ENCODE peak calls at places on chromosomes 1 and 21, in four cellular contexts. R is SK-N-SH, Y is GM12878, S is HepG2. X is an unnamed sample.

GRCh38 chr1:64514197-64514765 is 44.4 kb downstream of the CACHD1 start:
- DNase-seq in Y (no peak), S (no peak), R (no peak), X (no peak)

GRCh38 chr1:6770727-6771567 is 14.3 kb upstream of the CAMTA1 start:
- DNase-seq in Y (no peak), S (peak; percentile 37), R (peak; percentile 36), X (no peak)

GRCh38 chr1:225908773-225909172 is 15.3 kb downstream of the PYCR2 start:
- DNase-seq in R (no peak), S (no peak), Y (no peak), X (no peak)

GRCh38 chr1:23167353-23168078 is 1.1 kb downstream of the LUZP1 start:
- DNase-seq in Y (no peak), R (peak; percentile 88), S (peak; percentile 50), X (no peak)

GRCh38 chr1:165943198-165943597 is 115.8 kb downstream of the UCK2 start:
- DNase-seq in Y (no peak), S (no peak), R (no peak), X (peak; percentile 4)

GRCh38 chr1:36572142-36572715 is 89.5 kb upstream of the CSF3R start:
- DNase-seq in Y (no peak), R (no peak), S (no peak), X (no peak)

GRCh38 chr21:34570315-34570714 is 44.6 kb downstream of the RCAN1 start:
- DNase-seq in Y (no peak), R (no peak), S (no peak), X (no peak)

GRCh38 chr1:6991271-6991670 is 206.0 kb downstream of the CAMTA1 start:
- DNase-seq in S (no peak), Y (no peak), R (no peak), X (peak; percentile 13)

GRCh38 chr1:98323906-98324358 is 337.6 kb upstream of the SNX7 start:
- DNase-seq in Y (no peak), S (no peak), R (no peak), X (peak; percentile 35)

GRCh38 chr1:30950053-30950452 is 41.5 kb upstream of the SDC3 start:
- DNase-seq in S (no peak), R (no peak), Y (no peak), X (no peak)

DNA sequence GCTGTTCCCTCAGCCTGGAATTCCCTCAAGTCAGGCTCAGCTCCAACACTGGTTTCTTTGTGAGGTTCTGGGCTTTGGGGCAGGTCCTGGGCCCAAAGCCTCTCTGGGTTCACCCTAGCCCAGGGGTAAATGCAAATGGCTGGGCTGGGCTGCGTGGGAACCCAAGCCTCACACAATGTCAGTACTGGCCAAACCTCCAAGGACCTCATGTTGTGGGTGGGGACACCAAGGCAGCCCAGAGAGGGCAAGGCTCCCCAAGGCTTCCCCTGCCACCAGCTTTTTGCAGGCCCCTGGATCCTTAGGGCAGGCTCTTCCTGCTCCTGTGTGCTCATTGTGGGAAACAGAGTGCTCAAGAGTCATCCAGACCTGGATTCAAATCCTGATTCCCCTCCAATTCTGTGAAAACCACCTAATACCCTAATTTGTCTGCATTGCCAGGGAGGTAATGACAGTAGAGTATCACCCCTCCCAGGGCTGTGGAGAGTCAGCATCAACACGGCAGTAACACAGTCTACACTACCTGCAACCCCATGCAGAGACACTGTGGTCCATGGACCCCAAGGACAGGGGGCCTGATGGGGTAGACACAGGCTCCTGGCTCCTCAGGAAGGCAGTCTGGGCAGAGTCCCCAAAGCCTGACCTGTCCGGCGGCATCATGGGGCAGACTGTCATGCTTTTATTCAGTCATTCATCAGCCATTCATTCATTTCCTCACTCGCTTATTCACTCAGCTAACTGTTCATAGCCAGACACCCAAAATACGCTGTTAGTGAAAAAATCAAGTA is 85.7 kb downstream of the DMRTB1 start:
- DNase-seq in Y (no peak), R (peak; percentile 16), S (no peak), X (no peak)
- TF ChIP-seq PBX3 in Y (no peak), R (no peak), S (no peak), X (no peak)

DNA sequence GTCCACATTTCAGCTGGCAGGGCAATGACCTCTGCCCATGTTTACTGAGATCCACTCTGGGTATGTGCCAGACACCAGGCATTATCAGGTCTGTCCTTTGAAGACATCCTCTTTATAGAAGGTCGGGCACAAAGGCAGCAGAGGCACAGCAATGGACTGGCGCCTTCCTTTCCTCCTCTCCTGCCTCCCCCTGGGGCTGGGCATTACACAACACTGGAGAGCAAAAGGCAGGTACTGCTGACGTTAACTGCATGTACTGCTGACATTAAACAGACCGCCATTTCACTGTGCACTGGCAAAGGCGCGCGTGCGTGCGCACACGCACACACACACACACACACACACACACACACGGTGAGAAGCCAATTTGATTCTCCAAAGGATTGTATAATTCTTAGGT is 2.0 kb upstream of the UBXN10 start:
- DNase-seq in R (peak; percentile 43), S (peak; percentile 35), Y (no peak), X (no peak)
- TF ChIP-seq PBX3 in R (no peak), S (no peak), Y (no peak), X (no peak)

GRCh38 chr1:174262747-174263241 is 103.5 kb downstream of the RABGAP1L start:
- DNase-seq in Y (peak; percentile 11), S (peak; percentile 46), R (peak; percentile 62), X (peak; percentile 53)

DNA sequence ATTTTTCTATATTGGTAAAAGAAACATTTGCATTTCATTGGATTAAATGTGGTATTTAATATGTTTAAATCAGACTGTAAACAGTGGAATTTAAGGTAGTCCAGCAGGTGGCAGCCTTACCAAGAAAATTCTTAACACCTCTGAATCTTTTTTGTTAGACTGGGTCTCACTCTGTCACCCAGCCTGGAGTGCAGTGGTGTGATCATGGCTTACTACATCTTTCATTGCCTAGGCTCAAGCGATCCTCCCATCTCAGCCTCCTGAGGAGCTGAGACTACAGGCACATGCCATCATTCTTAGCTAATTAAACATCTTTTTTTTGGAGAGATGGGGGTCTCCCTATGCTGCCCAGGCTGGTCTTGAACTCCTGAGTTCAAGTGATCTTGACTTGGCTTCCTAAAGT is 98.8 kb downstream of the RABGAP1L start:
- DNase-seq in S (peak; percentile 45), Y (no peak), R (peak; percentile 36), X (peak; percentile 53)
- TF ChIP-seq PBX3 in S (no peak), Y (no peak), R (no peak), X (no peak)

GRCh38 chr1:52554756-52555155 is 1.9 kb upstream of the TUT4 start:
- DNase-seq in S (peak; percentile 21), R (no peak), Y (no peak), X (no peak)
- TF ChIP-seq PBX3 in S (no peak), R (no peak), Y (no peak), X (no peak)

DNA sequence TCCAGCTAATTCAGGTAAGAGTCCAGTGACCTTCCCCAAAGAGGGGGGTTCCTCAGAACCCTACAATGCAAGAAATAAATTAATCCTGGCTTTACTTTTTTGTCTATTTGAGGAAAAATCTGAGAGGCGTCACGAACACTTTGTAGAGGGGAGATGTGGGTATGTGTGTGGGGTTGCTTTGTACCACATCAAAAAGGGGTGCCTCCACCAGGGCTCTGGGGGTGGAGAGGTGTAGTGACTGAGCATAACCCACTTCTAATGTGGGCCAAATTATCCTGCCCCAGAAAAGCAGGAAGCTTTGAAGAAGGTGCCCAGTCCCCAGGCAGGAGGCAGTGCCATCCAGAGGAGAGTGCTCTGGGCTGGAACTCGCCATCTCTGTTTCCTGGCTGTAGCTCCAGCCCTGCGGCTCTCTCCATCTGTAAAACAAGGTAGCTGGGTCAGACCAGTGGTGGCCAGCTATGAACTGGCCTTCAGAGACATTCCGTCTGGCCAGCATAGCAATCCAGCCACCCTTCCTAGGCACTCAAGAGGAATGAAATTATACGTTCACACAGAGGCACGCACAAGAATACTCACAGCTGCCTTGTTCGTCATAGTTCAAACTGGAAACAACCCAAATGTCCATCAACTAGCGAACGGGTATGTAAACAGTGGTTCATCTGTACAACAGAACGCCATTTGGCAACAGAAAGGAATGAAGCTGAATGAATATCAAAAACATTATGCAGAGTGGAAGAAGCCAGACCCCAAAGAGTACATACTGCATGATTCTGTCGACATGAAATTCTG is 45.4 kb upstream of the TNFRSF1B start:
- DNase-seq in Y (no peak), R (no peak), S (no peak), X (no peak)
- TF ChIP-seq PBX3 in Y (no peak), R (no peak), S (no peak), X (no peak)

GRCh38 chr1:233040494-233040893 is 90.1 kb downstream of the NTPCR start:
- DNase-seq in R (no peak), Y (no peak), S (no peak), X (no peak)
- TF ChIP-seq PBX3 in R (no peak), Y (no peak), S (no peak), X (no peak)

DNA sequence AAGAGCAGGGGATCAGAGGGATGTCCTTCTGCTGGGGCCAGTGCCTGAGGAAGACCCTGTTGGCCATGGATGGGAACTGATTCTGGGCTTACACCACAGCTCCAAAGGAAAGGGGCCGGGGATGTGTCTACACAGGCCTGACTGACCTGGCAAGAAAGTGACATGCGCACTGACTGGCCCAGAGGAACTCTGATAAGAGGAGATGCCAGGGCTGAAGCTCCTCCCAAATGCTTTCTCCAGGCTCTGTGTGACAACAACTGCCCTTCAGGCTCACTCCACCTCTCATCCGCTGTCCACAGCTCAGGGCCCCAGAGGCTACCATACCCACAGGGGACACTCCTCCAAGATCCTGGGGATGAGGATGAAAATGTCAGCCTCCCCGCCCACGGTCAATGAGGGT is 195.6 kb downstream of the TOMM20 start:
- DNase-seq in R (no peak), S (no peak), Y (no peak), X (no peak)
- TF ChIP-seq PBX3 in R (no peak), S (no peak), Y (no peak), X (no peak)

GRCh38 chr1:20339811-20340457 is 49.3 kb downstream of the VWA5B1 start:
- DNase-seq in Y (no peak), S (no peak), R (peak; percentile 78), X (no peak)
- TF ChIP-seq PBX3 in Y (no peak), S (no peak), R (no peak), X (no peak)

GRCh38 chr1:29235955-29236742 is at the start of gene PTPRU:
- DNase-seq in Y (no peak), R (peak; percentile 98), S (peak; percentile 35), X (peak; percentile 53)
- TF ChIP-seq PBX3 in Y (no peak), R (no peak), S (no peak), X (no peak)

X was measured in A549.